ENCODE peak calls at places on chromosomes 5 and 9, in six cellular contexts. P is lower lobe of right lung, U is fibroblast of pulmonary artery, T is fibroblast of lung, Y is astrocyte of the spinal cord, E is foreskin fibroblast. N is an unnamed sample.

GRCh38 chr9:109319631-109320233 is 1.1 kb downstream of the EPB41L4B start:
- DNase-seq in P (peak), U (no peak), T (no peak), Y (peak), E (no peak), N (no peak)

GRCh38 chr5:158233735-158234322 is 374.9 kb upstream of the CLINT1 start:
- DNase-seq in P (no peak), U (no peak), T (no peak), Y (peak), E (no peak), N (no peak)

GRCh38 chr5:93676707-93677106 is 64.7 kb downstream of the POU5F2 start:
- DNase-seq in P (no peak), U (peak), T (no peak), Y (no peak), E (no peak), N (no peak)

GRCh38 chr5:95403996-95404395 is 12.8 kb downstream of the FAM81B start:
- DNase-seq in P (no peak), U (no peak), T (peak), Y (no peak), E (no peak), N (no peak)

GRCh38 chr5:40646286-40646685 is 33.4 kb upstream of the PTGER4 start:
- DNase-seq in P (no peak), U (no peak), T (no peak), Y (no peak), E (no peak), N (no peak)

GRCh38 chr9:23556459-23556858 is 269.6 kb downstream of the ELAVL2 start:
- DNase-seq in P (no peak), U (no peak), T (no peak), Y (peak), E (no peak), N (no peak)

GRCh38 chr5:43019293-43019614 is 20.9 kb downstream of the ANXA2R start:
- DNase-seq in P (no peak), U (no peak), T (peak), Y (peak), E (no peak), N (no peak)

GRCh38 chr5:158718738-158719505 is 380.8 kb downstream of the EBF1 start:
- DNase-seq in P (no peak), U (peak), T (peak), Y (peak), E (peak), N (no peak)

GRCh38 chr5:119312403-119312802 is 43.4 kb upstream of the TNFAIP8 start:
- DNase-seq in P (no peak), U (no peak), T (no peak), Y (no peak), E (no peak), N (no peak)

DNA sequence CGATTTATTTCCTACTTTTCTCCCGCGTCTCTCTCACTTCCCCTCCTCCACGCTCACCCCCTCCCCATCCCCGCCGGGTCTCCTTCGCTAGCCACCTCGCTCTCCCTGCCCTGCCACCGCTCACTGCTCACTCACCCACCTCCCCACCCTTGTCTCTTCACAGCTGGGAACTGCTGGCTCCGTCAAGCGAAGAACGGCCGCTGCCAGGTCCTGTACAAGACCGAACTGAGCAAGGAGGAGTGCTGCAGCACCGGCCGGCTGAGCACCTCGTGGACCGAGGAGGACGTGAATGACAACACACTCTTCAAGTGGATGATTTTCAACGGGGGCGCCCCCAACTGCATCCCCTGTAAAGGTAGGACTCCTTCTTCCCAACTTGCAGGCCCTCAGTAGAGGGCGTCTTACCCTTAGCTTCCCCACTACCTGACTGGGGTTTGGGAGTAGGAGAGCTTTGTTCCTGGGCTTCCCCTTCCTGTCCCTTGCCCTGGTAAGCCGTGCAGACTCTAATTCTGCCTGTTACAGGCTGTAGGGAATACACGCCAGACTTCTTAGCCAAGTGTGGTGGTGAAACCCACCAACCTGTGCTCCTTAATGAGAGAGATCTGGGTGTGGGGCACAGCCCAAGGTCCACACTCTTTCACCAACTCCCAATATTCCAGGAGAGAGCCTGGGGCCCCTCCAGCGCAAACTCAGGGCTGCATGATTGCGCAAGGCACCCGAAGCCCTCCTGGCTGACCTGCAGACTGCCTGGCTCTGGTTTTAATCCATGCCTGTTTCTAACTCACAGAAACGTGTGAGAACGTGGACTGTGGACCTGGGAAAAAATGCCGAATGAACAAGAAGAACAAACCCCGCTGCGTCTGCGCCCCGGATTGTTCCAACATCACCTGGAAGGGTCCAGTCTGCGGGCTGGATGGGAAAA is 2.5 kb downstream of the FST start:
- DNase-seq in P (peak), U (peak), T (peak), Y (peak), E (no peak), N (no peak)
- TF ChIP-seq CTCF in P (no peak), U (peak), T (no peak), Y (peak), E (peak), N (peak)

DNA sequence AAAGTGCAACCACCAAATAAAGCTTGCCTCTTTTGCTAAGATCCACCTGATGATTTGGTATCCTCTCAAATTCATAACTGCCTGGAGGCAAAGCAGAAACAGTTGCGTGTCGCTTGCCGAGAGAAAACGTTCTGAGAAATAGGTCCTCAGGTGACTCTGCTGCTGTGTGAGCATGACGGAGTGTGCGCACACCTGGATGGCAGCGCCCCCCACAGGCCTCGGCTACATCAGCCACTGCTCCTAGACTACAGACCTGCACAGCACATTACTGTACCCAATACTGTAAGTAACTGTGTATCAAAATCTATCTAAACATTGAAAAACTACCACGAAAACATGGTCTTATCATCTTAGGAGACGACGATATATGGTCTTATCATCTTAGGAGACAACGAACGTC is 87.4 kb downstream of the CAMSAP1 start:
- DNase-seq in P (no peak), U (no peak), T (no peak), Y (no peak), E (no peak), N (no peak)
- TF ChIP-seq CTCF in P (no peak), U (no peak), T (no peak), Y (no peak), E (no peak), N (no peak)

DNA sequence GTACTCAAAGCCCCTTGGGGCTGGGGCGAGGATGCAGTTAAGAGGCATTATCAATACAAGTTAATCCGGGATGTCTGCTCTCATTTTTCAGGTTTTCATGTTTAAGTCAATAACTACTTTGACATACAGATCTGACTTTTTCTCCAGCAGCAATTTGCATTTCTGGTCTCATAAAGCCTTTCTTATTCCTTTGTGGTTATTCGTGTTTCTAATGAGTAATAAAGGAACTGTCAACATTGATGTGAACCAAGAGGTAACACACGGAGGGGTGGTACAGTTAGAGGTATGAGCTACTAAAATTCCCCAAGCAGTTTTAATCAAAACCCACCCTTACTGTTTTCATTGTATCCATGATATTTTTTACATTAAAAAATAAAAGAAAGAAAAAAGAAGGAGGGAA is 138.0 kb upstream of the NFIB start:
- DNase-seq in P (no peak), U (no peak), T (no peak), Y (no peak), E (no peak), N (no peak)
- TF ChIP-seq CTCF in P (no peak), U (no peak), T (no peak), Y (no peak), E (no peak), N (no peak)

GRCh38 chr9:129778469-129778868 is 24.5 kb upstream of the TOR1B start:
- DNase-seq in P (no peak), U (no peak), T (no peak), Y (no peak), E (no peak), N (no peak)
- TF ChIP-seq CTCF in P (no peak), U (no peak), T (no peak), Y (no peak), E (no peak), N (no peak)

DNA sequence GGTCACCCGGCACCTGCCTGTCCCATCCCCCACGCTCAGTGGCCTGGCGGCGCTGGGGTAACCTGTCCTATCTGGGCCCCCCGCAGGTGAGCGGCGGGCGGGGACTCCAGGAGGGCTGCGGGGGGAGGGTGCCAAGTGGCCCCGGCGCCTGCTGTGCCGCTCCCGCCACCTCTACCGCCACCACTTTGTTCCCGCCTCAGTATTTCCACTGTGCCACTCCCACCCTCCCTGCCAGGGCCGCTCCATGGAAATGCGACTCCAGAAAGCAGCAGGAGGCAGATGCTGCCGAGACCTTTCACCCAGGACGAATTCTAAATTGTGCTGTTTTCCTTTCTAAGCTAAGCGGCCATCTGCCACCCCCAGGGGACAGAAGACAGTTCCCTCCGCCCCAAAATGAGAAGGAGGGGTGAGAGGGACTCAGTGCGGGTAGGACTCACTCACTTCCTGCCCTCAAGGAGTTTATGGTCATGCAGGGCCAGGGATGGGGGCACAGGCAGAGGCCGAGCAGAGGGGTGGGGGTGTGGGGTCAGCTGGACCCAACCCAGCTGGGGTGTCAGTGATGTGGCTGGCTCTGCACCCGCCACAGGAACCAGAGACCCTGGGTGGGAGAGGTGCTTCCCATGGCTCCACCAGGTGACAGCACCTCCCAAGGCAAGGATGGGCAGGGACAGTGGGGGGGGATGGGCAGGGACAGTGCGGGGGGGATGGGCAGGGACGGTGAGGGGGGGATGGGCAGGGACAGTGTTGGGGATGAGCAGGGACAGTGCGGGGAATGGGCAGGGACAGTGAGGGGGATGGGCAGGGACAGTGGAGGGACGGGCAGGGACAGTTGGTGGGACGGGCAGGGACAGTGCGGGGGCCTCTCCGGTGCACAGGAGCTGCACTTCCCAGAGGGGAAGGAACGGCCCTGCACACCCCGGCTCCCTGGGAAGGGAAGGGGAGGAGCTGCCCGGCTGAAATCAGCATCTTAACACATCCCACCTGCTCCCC is 17.8 kb downstream of the NOTCH1 start:
- DNase-seq in P (no peak), U (no peak), T (no peak), Y (peak), E (no peak), N (no peak)
- TF ChIP-seq CTCF in P (no peak), U (no peak), T (no peak), Y (no peak), E (no peak), N (no peak)

DNA sequence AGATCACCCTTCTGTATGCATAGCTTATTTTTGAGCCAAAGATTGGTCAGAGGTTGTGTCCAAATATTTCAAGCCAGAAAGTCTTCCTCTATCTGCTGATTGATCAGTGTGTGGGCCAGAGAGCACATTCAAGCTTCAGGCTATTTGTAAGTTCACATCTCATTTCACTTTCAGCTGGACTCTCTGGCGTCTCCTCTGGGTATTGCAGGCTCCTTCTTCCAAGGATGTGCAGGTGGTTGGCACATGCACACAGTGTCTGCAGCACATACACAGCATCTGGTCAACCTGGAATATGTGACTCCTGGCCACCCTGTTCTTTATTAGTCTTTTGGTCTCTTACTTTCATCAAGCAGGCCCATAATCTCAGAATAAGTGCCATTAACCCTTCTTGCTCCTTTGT is 516.1 kb downstream of the ANXA1 start:
- DNase-seq in P (no peak), U (no peak), T (peak), Y (no peak), E (no peak), N (no peak)
- TF ChIP-seq CTCF in P (no peak), U (peak), T (no peak), Y (peak), E (peak), N (no peak)

GRCh38 chr5:141954193-141954592 is 3.8 kb downstream of the PCDH12 start:
- DNase-seq in P (no peak), U (no peak), T (no peak), Y (no peak), E (no peak), N (no peak)

GRCh38 chr5:141950207-141951005 is 7.6 kb downstream of the PCDH12 start:
- DNase-seq in P (no peak), U (no peak), T (no peak), Y (no peak), E (no peak), N (no peak)

GRCh38 chr5:141948812-141949211 is 9.2 kb downstream of the PCDH12 start:
- DNase-seq in P (no peak), U (no peak), T (no peak), Y (no peak), E (no peak), N (no peak)

GRCh38 chr5:141952030-141952429 is 6.0 kb downstream of the PCDH12 start:
- DNase-seq in P (no peak), U (no peak), T (no peak), Y (no peak), E (no peak), N (no peak)

DNA sequence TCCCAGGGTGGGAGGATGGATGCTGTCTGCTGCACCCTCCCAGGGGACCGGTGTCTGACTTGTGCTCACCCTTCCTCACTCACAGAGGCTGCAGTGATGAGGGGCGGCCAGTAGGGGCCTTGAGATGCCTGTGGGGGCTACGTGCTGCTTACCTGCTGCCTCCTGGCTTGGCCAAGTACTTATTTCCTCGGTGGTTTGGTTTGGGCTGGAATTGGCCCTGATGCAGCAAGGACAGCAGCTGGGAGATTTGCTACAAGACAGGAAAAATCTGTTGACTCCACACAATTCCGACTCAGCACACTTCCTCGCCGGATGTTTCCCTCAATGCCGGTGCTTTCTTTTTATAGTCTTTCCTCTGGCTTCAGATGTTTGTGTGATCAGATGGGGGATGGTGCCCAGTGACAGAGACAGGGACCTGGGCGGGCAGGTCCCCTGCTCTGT is 6.6 kb downstream of the PCDH12 start:
- DNase-seq in P (no peak), U (no peak), T (no peak), Y (no peak), E (no peak), N (no peak)
- TF ChIP-seq CTCF in P (peak), U (peak), T (peak), Y (peak), E (peak), N (peak)

N was measured in osteocyte.